ENCODE peak calls at places on chromosomes 4 and X, in ten cellular contexts. O is neural crest cell, W is Karpas-422, P is epithelial cell of esophagus, C is fibroblast of pulmonary artery, Z is HTR-8/SVneo, E is HT-29, L is mammary epithelial cell, G is NCI-H2029 treated with DMSO at 0.1 percent for 48 hours, D is WERI-Rb-1. N is an unnamed sample.
A peak's percentile ranks its signal among the peaks of the same experiment; 100 is the strongest.

GRCh38 chr4:76634239-76634638 is 199.2 kb downstream of the SHROOM3 start:
- DNase-seq in O (no peak), W (no peak), P (peak; percentile 88), C (peak; percentile 60), Z (peak; percentile 21), E (no peak), L (peak; percentile 56), G (no peak), D (no peak), N (peak; percentile 41)

GRCh38 chr4:120000591-120001296 is 65.9 kb downstream of the MAD2L1 start:
- DNase-seq in O (no peak), W (no peak), P (no peak), C (no peak), Z (no peak), E (no peak), L (no peak), G (no peak), D (no peak), N (no peak)

GRCh38 chr4:140807491-140808257 is 51.5 kb upstream of the TBC1D9 start:
- DNase-seq in O (no peak), W (peak; percentile 44), P (no peak), C (no peak), Z (no peak), E (no peak), L (no peak), G (no peak), D (no peak), N (no peak)

GRCh38 chr4:55358668-55359067 is 12.6 kb downstream of the SRD5A3 start:
- DNase-seq in O (no peak), W (peak; percentile 80), P (peak; percentile 92), C (peak; percentile 75), Z (peak; percentile 13), E (peak; percentile 47), L (peak; percentile 83), G (no peak), D (no peak), N (peak; percentile 73)

GRCh38 chr4:913280-913618 is 18.9 kb downstream of the GAK start:
- DNase-seq in O (no peak), W (no peak), P (no peak), C (no peak), Z (no peak), E (no peak), L (no peak), G (no peak), D (no peak), N (no peak)

GRCh38 chrX:74372272-74372671 is 49.0 kb upstream of the SLC16A2 start:
- DNase-seq in O (no peak), W (no peak), P (peak; percentile 39), C (no peak), Z (no peak), E (no peak), L (peak; percentile 33), G (no peak), D (no peak), N (no peak)

GRCh38 chr4:164779811-164780216 is 25.9 kb downstream of the SMIM31 start:
- DNase-seq in O (peak; percentile 47), W (peak; percentile 77), P (peak; percentile 60), C (peak; percentile 64), Z (peak; percentile 29), E (peak; percentile 39), L (peak; percentile 17), G (no peak), D (peak; percentile 56), N (no peak)

GRCh38 chrX:7351946-7352345 is 204.0 kb upstream of the PUDP start:
- DNase-seq in O (no peak), W (no peak), P (no peak), C (no peak), Z (no peak), E (no peak), L (no peak), G (no peak), D (no peak), N (no peak)

GRCh38 chr4:1755297-1755696 is 34.0 kb downstream of the TACC3 start:
- DNase-seq in O (no peak), W (no peak), P (no peak), C (no peak), Z (no peak), E (no peak), L (no peak), G (no peak), D (no peak), N (no peak)

GRCh38 chr4:79913581-79913980 is 159.4 kb downstream of the ANTXR2 start:
- DNase-seq in O (no peak), W (no peak), P (no peak), C (peak; percentile 34), Z (no peak), E (no peak), L (peak; percentile 16), G (no peak), D (no peak), N (no peak)

GRCh38 chr4:57119054-57119651 is 9.0 kb upstream of the IGFBP7 start:
- DNase-seq in O (no peak), W (no peak), P (peak; percentile 89), C (peak; percentile 96), Z (peak; percentile 66), E (no peak), L (peak; percentile 83), G (no peak), D (no peak), N (no peak)

GRCh38 chr4:3244747-3245146 is 4.2 kb upstream of the MSANTD1 start:
- DNase-seq in O (no peak), W (no peak), P (no peak), C (no peak), Z (no peak), E (no peak), L (no peak), G (no peak), D (no peak), N (no peak)

GRCh38 chrX:80808854-80809493 is 703 bp downstream of the BRWD3 start:
- DNase-seq in O (peak; percentile 2), W (no peak), P (peak; percentile 35), C (no peak), Z (no peak), E (peak; percentile 39), L (peak; percentile 37), G (peak; percentile 20), D (peak; percentile 15), N (no peak)

GRCh38 chr4:155954939-155955338 is 1.3 kb upstream of the CTSO start:
- DNase-seq in O (no peak), W (no peak), P (no peak), C (no peak), Z (no peak), E (peak; percentile 30), L (no peak), G (no peak), D (no peak), N (no peak)